ENCODE peak calls at places on chromosome 9, in seven cellular contexts. H, E, C, L, N, O and R are unnamed samples.
A peak's percentile ranks its signal among the peaks of the same experiment; 100 is the strongest.

GRCh38 chr9:135394131-135394530 is 85.5 kb upstream of the PPP1R26 start:
- DNase-seq in E (no peak), O (no peak), C (no peak), L (no peak), N (no peak), H (no peak), R (no peak)

GRCh38 chr9:120735415-120736126 is 21.3 kb upstream of the MEGF9 start:
- DNase-seq in N (no peak), E (no peak), C (no peak), O (no peak), H (peak; percentile 79), L (peak; percentile 39), R (no peak)

GRCh38 chr9:96027271-96028131 is 152.0 kb downstream of the ERCC6L2 start:
- DNase-seq in L (peak; percentile 41), C (no peak), H (no peak), N (peak; percentile 85), E (no peak), O (no peak), R (no peak)

GRCh38 chr9:110599468-110599867 is 19.9 kb upstream of the SVEP1 start:
- DNase-seq in H (peak; percentile 40), O (no peak), L (peak; percentile 65), C (no peak), E (no peak), N (no peak), R (no peak)

GRCh38 chr9:95092321-95093072 is 225.0 kb downstream of the FANCC start:
- DNase-seq in E (peak; percentile 25), N (peak; percentile 84), L (no peak), O (no peak), H (peak; percentile 95), C (no peak), R (no peak)

GRCh38 chr9:112422417-112423148 is 42.7 kb downstream of the HSDL2 start:
- DNase-seq in N (no peak), L (no peak), E (no peak), O (no peak), C (no peak), H (no peak), R (no peak)

GRCh38 chr9:94805585-94805984 is 79.1 kb downstream of the AOPEP start:
- DNase-seq in N (no peak), C (no peak), H (peak; percentile 96), O (no peak), L (peak; percentile 66), E (peak; percentile 29), R (no peak)

GRCh38 chr9:4084440-4084818 is 215.4 kb downstream of the GLIS3 start:
- DNase-seq in C (no peak), N (no peak), H (peak; percentile 39), O (no peak), L (no peak), E (no peak), R (no peak)